ENCODE peak calls at places on chromosomes 6 and 20, in six cellular contexts. J, Z, Q, V, C and M are unnamed samples.

GRCh38 chr20:53077373-53078205 is 105.4 kb downstream of the TSHZ2 start:
- DNase-seq in J (peak; percentile 52), Z (no peak), Q (no peak), V (no peak), C (peak; percentile 13), M (peak; percentile 87)

GRCh38 chr20:38890497-38890818 is 35.8 kb upstream of the FAM83D start:
- DNase-seq in J (no peak), Z (no peak), Q (no peak), V (no peak), C (no peak), M (no peak)

GRCh38 chr6:74117113-74117512 is 421.1 kb downstream of the CD109 start:
- DNase-seq in J (no peak), Z (no peak), Q (no peak), V (no peak), C (no peak), M (no peak)

GRCh38 chr6:142384455-142385332 is 82.9 kb downstream of the ADGRG6 start:
- DNase-seq in J (peak; percentile 13), Z (no peak), Q (no peak), V (no peak), C (peak; percentile 25), M (peak; percentile 20)

GRCh38 chr20:2299301-2299700 is 3.5 kb downstream of the TGM3 start:
- DNase-seq in J (peak; percentile 19), Z (peak; percentile 87), Q (no peak), V (peak; percentile 83), C (no peak), M (no peak)

GRCh38 chr20:51995551-51995951 is 193.2 kb upstream of the SALL4 start:
- DNase-seq in J (peak; percentile 5), Z (no peak), Q (no peak), V (no peak), C (peak; percentile 17), M (peak; percentile 28)

GRCh38 chr6:77456531-77457248 is 6.6 kb downstream of the HTR1B start:
- DNase-seq in J (peak; percentile 98), Z (no peak), Q (no peak), V (no peak), C (peak; percentile 99), M (peak; percentile 99)

GRCh38 chr6:145947108-145947507 is 17.1 kb downstream of the SHPRH start:
- DNase-seq in J (no peak), Z (no peak), Q (no peak), V (no peak), C (no peak), M (no peak)

GRCh38 chr6:73604020-73604419 is 49.8 kb downstream of the SLC17A5 start:
- DNase-seq in J (no peak), Z (no peak), Q (no peak), V (no peak), C (no peak), M (no peak)

GRCh38 chr20:32155017-32155965 is 45.8 kb downstream of the TM9SF4 start:
- DNase-seq in J (peak; percentile 93), Z (peak; percentile 91), Q (no peak), V (peak; percentile 67), C (peak; percentile 63), M (peak; percentile 90)

GRCh38 chr20:59386819-59387218 is 86.4 kb downstream of the EDN3 start:
- DNase-seq in J (no peak), Z (no peak), Q (no peak), V (no peak), C (no peak), M (no peak)

GRCh38 chr6:16286151-16286522 is 47.8 kb downstream of the GMPR start:
- DNase-seq in J (peak; percentile 58), Z (no peak), Q (no peak), V (no peak), C (peak; percentile 34), M (peak; percentile 36)

GRCh38 chr6:143224516-143224915 is 163.8 kb downstream of the AIG1 start:
- DNase-seq in J (no peak), Z (no peak), Q (no peak), V (no peak), C (no peak), M (peak; percentile 31)

GRCh38 chr20:21106171-21106694 is at the start of gene LINC00237:
- DNase-seq in J (no peak), Z (no peak), Q (no peak), V (no peak), C (no peak), M (no peak)

GRCh38 chr6:39102821-39103136 is 12.2 kb downstream of the SAYSD1 start:
- DNase-seq in J (no peak), Z (no peak), Q (no peak), V (no peak), C (no peak), M (peak; percentile 2)

GRCh38 chr20:3646651-3647050 is 16.5 kb downstream of the GFRA4 start:
- DNase-seq in J (no peak), Z (no peak), Q (no peak), V (no peak), C (peak; percentile 22), M (no peak)

GRCh38 chr6:23547851-23548250 is 578.2 kb upstream of the NRSN1 start:
- DNase-seq in J (no peak), Z (no peak), Q (no peak), V (no peak), C (no peak), M (no peak)

GRCh38 chr20:41411458-41411857 is 44.8 kb upstream of the EMILIN3 start:
- DNase-seq in J (peak; percentile 64), Z (no peak), Q (no peak), V (no peak), C (peak; percentile 39), M (peak; percentile 67)

GRCh38 chr20:47493175-47493953 is 8.3 kb upstream of the NCOA3 start:
- DNase-seq in J (peak; percentile 94), Z (peak; percentile 87), Q (no peak), V (peak; percentile 94), C (peak; percentile 64), M (peak; percentile 77)

GRCh38 chr6:85644374-85644762 is 1.7 kb upstream of the SYNCRIP start:
- DNase-seq in J (no peak), Z (no peak), Q (no peak), V (no peak), C (no peak), M (peak; percentile 19)

GRCh38 chr6:57089265-57089664 is 723 bp upstream of the ZNF451 start:
- DNase-seq in J (no peak), Z (no peak), Q (no peak), V (no peak), C (no peak), M (no peak)

GRCh38 chr6:107711412-107711811 is 112.7 kb downstream of the SCML4 start:
- DNase-seq in J (no peak), Z (no peak), Q (no peak), V (no peak), C (no peak), M (no peak)

GRCh38 chr20:31966991-31967655 is 828 bp upstream of the XKR7 start:
- DNase-seq in J (no peak), Z (no peak), Q (no peak), V (no peak), C (no peak), M (no peak)

GRCh38 chr6:129338683-129339082 is 371.3 kb downstream of the ARHGAP18 start:
- DNase-seq in J (no peak), Z (no peak), Q (no peak), V (no peak), C (no peak), M (no peak)

GRCh38 chr6:11066505-11067347 is 22.6 kb upstream of the ELOVL2 start:
- DNase-seq in J (no peak), Z (no peak), Q (no peak), V (no peak), C (no peak), M (no peak)

GRCh38 chr6:36120979-36121706 is 9.2 kb upstream of the MAPK13 start:
- DNase-seq in J (peak; percentile 73), Z (peak; percentile 82), Q (peak; percentile 33), V (peak; percentile 88), C (no peak), M (peak; percentile 47)

GRCh38 chr20:54468082-54468481 is 7.3 kb upstream of the DOK5 start:
- DNase-seq in J (no peak), Z (no peak), Q (no peak), V (no peak), C (no peak), M (no peak)

GRCh38 chr6:107971181-107971580 is 13.2 kb upstream of the SEC63 start:
- DNase-seq in J (no peak), Z (no peak), Q (no peak), V (no peak), C (no peak), M (no peak)

GRCh38 chr20:17077030-17077429 is 149.8 kb upstream of the PCSK2 start:
- DNase-seq in J (no peak), Z (no peak), Q (no peak), V (no peak), C (no peak), M (no peak)

GRCh38 chr6:122696853-122697252 is 82.7 kb upstream of the FABP7 start:
- DNase-seq in J (no peak), Z (no peak), Q (no peak), V (no peak), C (peak; percentile 77), M (peak; percentile 61)

GRCh38 chr6:36025260-36025931 is 955 bp upstream of the SLC26A8 start:
- DNase-seq in J (peak; percentile 82), Z (no peak), Q (no peak), V (no peak), C (peak; percentile 4), M (peak; percentile 47)

GRCh38 chr6:126170875-126171489 is 168.9 kb upstream of the CENPW start:
- DNase-seq in J (peak; percentile 50), Z (no peak), Q (no peak), V (peak; percentile 43), C (no peak), M (peak; percentile 38)
- TF ChIP-seq CTCF in J (peak; percentile 75), Z (peak; percentile 35), Q (peak; percentile 28), V (peak; percentile 23), C (peak; percentile 52), M (peak; percentile 58)

GRCh38 chr6:45275358-45275757 is 52.8 kb upstream of the RUNX2 start:
- DNase-seq in J (no peak), Z (no peak), Q (no peak), V (no peak), C (no peak), M (no peak)
- TF ChIP-seq CTCF in J (no peak), Z (no peak), Q (no peak), V (no peak), C (no peak), M (no peak)

DNA sequence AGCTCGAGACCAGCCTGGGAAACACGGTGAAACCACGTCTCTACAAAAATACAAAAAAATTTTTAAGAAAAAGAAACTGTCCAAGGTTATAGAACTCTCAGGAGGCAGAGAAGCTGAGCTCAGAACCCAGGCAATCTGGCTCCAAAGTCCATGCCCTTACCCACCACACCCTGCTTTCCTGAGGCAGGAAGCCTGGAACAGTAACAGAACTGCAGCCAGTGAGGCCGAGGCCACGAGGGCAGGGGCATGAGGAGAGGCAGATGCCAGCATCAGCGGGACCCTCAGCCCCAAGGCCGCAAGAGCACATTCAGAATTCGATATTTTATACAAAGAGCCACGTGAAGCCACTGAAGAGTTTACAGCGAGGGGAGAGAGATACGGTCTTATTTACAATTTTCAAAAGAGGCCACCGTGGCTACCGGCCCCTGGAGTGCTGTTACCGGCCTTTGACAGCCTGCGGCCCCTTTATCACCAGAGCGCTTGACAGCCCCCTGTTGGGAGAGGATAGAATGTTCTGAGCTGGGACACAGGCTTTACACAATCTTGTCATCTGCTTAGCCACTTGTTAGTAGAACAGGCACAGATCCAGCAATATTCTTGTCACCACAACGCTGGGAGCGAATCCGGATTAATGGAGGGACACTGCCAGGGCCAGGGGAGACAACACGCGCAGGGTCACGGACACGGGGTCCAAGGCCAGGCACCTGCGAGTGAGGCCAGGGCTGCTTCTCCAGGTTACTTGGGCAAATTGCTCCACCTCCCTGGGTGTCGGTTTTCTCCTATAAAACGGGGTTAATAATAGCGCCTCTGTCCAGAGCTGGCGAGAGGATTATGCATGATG is 5.6 kb downstream of the SPATA2 start:
- DNase-seq in J (no peak), Z (no peak), Q (no peak), V (peak; percentile 90), C (no peak), M (no peak)
- TF ChIP-seq CTCF in J (peak; percentile 15), Z (peak; percentile 36), Q (no peak), V (no peak), C (peak; percentile 32), M (peak; percentile 6)

GRCh38 chr6:31815025-31815838 is at the start of the genes HSPA1A and HSPA1L:
- DNase-seq in J (peak; percentile 96), Z (peak; percentile 93), Q (peak; percentile 62), V (peak; percentile 97), C (peak; percentile 97), M (peak; percentile 91)
- TF ChIP-seq CTCF in J (no peak), Z (no peak), Q (no peak), V (no peak), C (no peak), M (no peak)